ENCODE peak calls at places on chromosomes 4 and X, in four cellular contexts. H is HuH-7; K is CD4-positive, alpha-beta memory T cell; R is hippocampal formation. U is an unnamed sample.

GRCh38 chr4:169335331-169335730 is 64.6 kb upstream of the SH3RF1 start:
- DNase-seq in R (no peak), H (no peak), K (no peak), U (no peak)

GRCh38 chr4:13918110-13918509 is 290.6 kb upstream of the BOD1L1 start:
- DNase-seq in K (no peak), H (no peak), R (no peak), U (no peak)

GRCh38 chr4:82889287-82889686 is 1.7 kb downstream of the SEC31A start:
- DNase-seq in R (no peak), K (no peak), H (no peak), U (no peak)

GRCh38 chrX:21382715-21383114 is 8.5 kb downstream of the CNKSR2 start:
- DNase-seq in K (no peak), H (no peak), R (no peak), U (no peak)

GRCh38 chr4:14726441-14727405 is 275.6 kb upstream of the CPEB2 start:
- DNase-seq in R (no peak), K (no peak), H (no peak), U (no peak)

GRCh38 chrX:130091976-130092522 is 18.2 kb downstream of the ELF4 start:
- DNase-seq in H (no peak), R (no peak), K (peak), U (no peak)

GRCh38 chr4:32423267-32423666 is 1703.1 kb downstream of the PCDH7 start:
- DNase-seq in K (no peak), H (no peak), R (no peak), U (no peak)

GRCh38 chrX:148984238-148984637 is 483.8 kb downstream of the AFF2 start:
- DNase-seq in R (no peak), H (no peak), K (no peak), U (no peak)

GRCh38 chr4:101865501-101866062 is 75.1 kb downstream of the BANK1 start:
- DNase-seq in K (no peak), R (no peak), H (no peak), U (peak)

GRCh38 chrX:103918050-103918449 is 44.4 kb upstream of the TMSB15B start:
- DNase-seq in H (peak), K (peak), R (peak), U (peak)

GRCh38 chr4:99832313-99832712 is 15.7 kb downstream of the DAPP1 start:
- DNase-seq in K (no peak), H (no peak), R (no peak), U (no peak)

GRCh38 chrX:71454222-71454621 is 78.7 kb upstream of the OGT start:
- DNase-seq in H (no peak), R (no peak), K (no peak), U (no peak)

GRCh38 chr4:186307497-186307896 is 41.5 kb downstream of the F11 start:
- DNase-seq in R (no peak), H (no peak), K (no peak), U (no peak)

U was measured in Caco-2.